ENCODE peak calls at places on chromosomes 1 and 21, in four cellular contexts. One of them, this sample, is unnamed.

GRCh38 chr1:93528416-93528815 is 80.5 kb downstream of the FNBP1L start:
- DNase-seq in K562: no peak
- DNase-seq in H1: no peak
- DNase-seq in HCT116: no peak
- DNase-seq in this sample: no peak

GRCh38 chr1:43617668-43618067 is 32.3 kb upstream of the KDM4A start:
- DNase-seq in K562: no peak
- DNase-seq in H1: no peak
- DNase-seq in HCT116: no peak
- DNase-seq in this sample: no peak

GRCh38 chr1:85629532-85629920 is 49.0 kb downstream of the CCN1 start:
- DNase-seq in K562: no peak
- DNase-seq in H1: no peak
- DNase-seq in HCT116: no peak
- DNase-seq in this sample: peak; percentile 74

GRCh38 chr21:37763298-37763697 is 153.0 kb downstream of the KCNJ6 start:
- DNase-seq in K562: no peak
- DNase-seq in H1: no peak
- DNase-seq in HCT116: no peak
- DNase-seq in this sample: no peak

GRCh38 chr1:224867715-224868114 is 61.8 kb upstream of the DNAH14 start:
- DNase-seq in K562: no peak
- DNase-seq in H1: no peak
- DNase-seq in HCT116: no peak
- DNase-seq in this sample: no peak

GRCh38 chr1:229199261-229199850 is 71.6 kb upstream of the RAB4A start:
- DNase-seq in K562: no peak
- DNase-seq in H1: no peak
- DNase-seq in HCT116: no peak
- DNase-seq in this sample: no peak

GRCh38 chr1:221284028-221284427 is 404.8 kb downstream of the HLX start:
- DNase-seq in K562: no peak
- DNase-seq in H1: no peak
- DNase-seq in HCT116: peak; percentile 15
- DNase-seq in this sample: no peak

GRCh38 chr1:73516458-73516857 is 681.5 kb downstream of the LRRIQ3 start:
- DNase-seq in K562: no peak
- DNase-seq in H1: no peak
- DNase-seq in HCT116: no peak
- DNase-seq in this sample: no peak

GRCh38 chr1:4652631-4653327 is 1.6 kb upstream of the AJAP1 start:
- DNase-seq in K562: peak; percentile 88
- DNase-seq in H1: no peak
- DNase-seq in HCT116: peak; percentile 8
- DNase-seq in this sample: peak; percentile 16

GRCh38 chr1:7584643-7585042 is 186.5 kb upstream of the VAMP3 start:
- DNase-seq in K562: no peak
- DNase-seq in H1: no peak
- DNase-seq in HCT116: no peak
- DNase-seq in this sample: no peak

GRCh38 chr1:157193702-157194391 is 55.7 kb upstream of the ETV3 start:
- DNase-seq in K562: peak; percentile 75
- DNase-seq in H1: peak; percentile 53
- DNase-seq in HCT116: peak; percentile 57
- DNase-seq in this sample: peak; percentile 47

GRCh38 chr1:81387446-81387845 is 413.3 kb upstream of the ADGRL2 start:
- DNase-seq in K562: no peak
- DNase-seq in H1: no peak
- DNase-seq in HCT116: no peak
- DNase-seq in this sample: no peak

GRCh38 chr1:31708324-31708723 is 4.5 kb upstream of the COL16A1 start:
- DNase-seq in K562: no peak
- DNase-seq in H1: no peak
- DNase-seq in HCT116: no peak
- DNase-seq in this sample: no peak
- TF ChIP-seq FOSL1 in K562: no peak
- TF ChIP-seq FOSL1 in H1: no peak
- TF ChIP-seq FOSL1 in HCT116: no peak
- TF ChIP-seq FOSL1 in this sample: no peak

GRCh38 chr21:35127851-35128250 is 78.7 kb upstream of the RUNX1 start:
- DNase-seq in K562: no peak
- DNase-seq in H1: no peak
- DNase-seq in HCT116: no peak
- DNase-seq in this sample: no peak

GRCh38 chr21:35134299-35134698 is 85.2 kb upstream of the RUNX1 start:
- DNase-seq in K562: no peak
- DNase-seq in H1: no peak
- DNase-seq in HCT116: no peak
- DNase-seq in this sample: no peak

GRCh38 chr21:35128526-35128925 is 79.4 kb upstream of the RUNX1 start:
- DNase-seq in K562: no peak
- DNase-seq in H1: no peak
- DNase-seq in HCT116: no peak
- DNase-seq in this sample: no peak
- TF ChIP-seq JUND in K562: no peak
- TF ChIP-seq JUND in H1: no peak
- TF ChIP-seq JUND in HCT116: no peak
- TF ChIP-seq JUND in this sample: no peak

GRCh38 chr1:186708578-186709203 is 28.5 kb upstream of the PTGS2 start:
- DNase-seq in K562: no peak
- DNase-seq in H1: no peak
- DNase-seq in HCT116: no peak
- DNase-seq in this sample: no peak

GRCh38 chr1:186715887-186716809 is 35.9 kb upstream of the PTGS2 start:
- DNase-seq in K562: no peak
- DNase-seq in H1: no peak
- DNase-seq in HCT116: no peak
- DNase-seq in this sample: peak; percentile 2

GRCh38 chr1:186710696-186711095 is 30.5 kb upstream of the PTGS2 start:
- DNase-seq in K562: no peak
- DNase-seq in H1: no peak
- DNase-seq in HCT116: no peak
- DNase-seq in this sample: no peak
- TF ChIP-seq FOSL1 in K562: no peak
- TF ChIP-seq FOSL1 in H1: no peak
- TF ChIP-seq FOSL1 in HCT116: no peak
- TF ChIP-seq FOSL1 in this sample: no peak

DNA sequence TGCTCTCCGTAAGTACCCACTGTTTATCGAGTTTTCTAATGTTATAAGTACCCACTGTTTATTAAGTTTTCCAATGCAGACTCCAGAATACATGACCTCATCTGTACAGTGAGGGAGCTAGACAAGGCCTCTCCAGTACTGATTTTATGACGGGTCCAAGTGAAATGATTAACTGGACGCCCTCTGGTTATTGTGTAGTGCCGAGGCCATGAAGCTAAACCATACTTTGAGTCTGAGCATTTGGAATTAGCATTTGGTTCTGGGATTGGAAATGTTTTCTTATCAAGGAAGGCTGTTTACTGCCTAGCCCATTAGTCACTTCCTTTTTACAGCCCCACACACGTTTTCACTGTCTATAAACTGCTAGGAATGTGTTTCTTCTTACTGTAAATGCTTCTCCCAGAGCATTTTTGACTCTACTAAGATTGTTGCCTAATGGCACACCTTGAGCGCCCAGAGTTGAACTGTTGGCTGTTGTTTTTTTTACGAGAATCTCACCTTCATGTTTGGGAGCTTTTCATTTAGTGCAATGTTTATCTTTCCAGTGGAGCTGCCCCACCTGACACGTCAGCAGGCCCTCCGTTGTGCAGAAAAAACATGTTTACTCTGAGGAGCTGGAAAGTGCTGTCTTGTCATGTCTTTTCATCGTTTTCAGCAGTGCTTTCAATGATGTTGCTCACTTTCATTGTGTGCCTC is 26.9 kb downstream of the SPATA46 start:
- DNase-seq in K562: peak; percentile 41
- DNase-seq in H1: no peak
- DNase-seq in HCT116: peak; percentile 35
- DNase-seq in this sample: no peak
- TF ChIP-seq JUND in K562: peak; percentile 70
- TF ChIP-seq JUND in H1: no peak
- TF ChIP-seq JUND in HCT116: peak; percentile 67
- TF ChIP-seq JUND in this sample: no peak

DNA sequence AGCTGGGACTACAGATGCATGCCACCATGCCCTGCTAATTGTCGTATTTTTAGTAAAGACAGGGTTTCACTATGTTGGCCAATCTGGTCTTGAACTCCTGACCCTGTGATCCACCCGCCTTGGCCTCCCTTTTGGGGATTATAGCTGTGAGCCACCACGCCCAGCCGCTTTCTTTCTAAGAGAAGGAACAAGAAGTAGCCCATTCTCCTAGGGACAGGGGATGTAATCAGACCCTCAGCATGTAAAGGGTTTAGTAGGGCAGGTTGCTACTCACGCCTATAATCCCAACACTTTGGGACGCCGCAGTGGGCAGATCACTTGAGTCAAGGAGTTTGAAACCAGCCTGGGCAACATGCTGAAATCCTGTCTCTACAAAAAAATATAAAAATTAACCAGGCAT is 189.7 kb downstream of the TOMM20 start:
- DNase-seq in K562: no peak
- DNase-seq in H1: no peak
- DNase-seq in HCT116: no peak
- DNase-seq in this sample: no peak
- TF ChIP-seq FOSL1 in K562: no peak
- TF ChIP-seq FOSL1 in H1: no peak
- TF ChIP-seq FOSL1 in HCT116: no peak
- TF ChIP-seq FOSL1 in this sample: no peak

GRCh38 chr1:68322837-68323687 is 90.7 kb upstream of the WLS start:
- DNase-seq in K562: no peak
- DNase-seq in H1: no peak
- DNase-seq in HCT116: peak; percentile 89
- DNase-seq in this sample: no peak
- TF ChIP-seq JUND in K562: no peak
- TF ChIP-seq JUND in H1: no peak
- TF ChIP-seq JUND in HCT116: peak; percentile 79
- TF ChIP-seq JUND in this sample: no peak

GRCh38 chr1:246600579-246600978 is 34.3 kb downstream of the CNST start:
- DNase-seq in K562: no peak
- DNase-seq in H1: no peak
- DNase-seq in HCT116: no peak
- DNase-seq in this sample: no peak
- TF ChIP-seq FOSL1 in K562: no peak
- TF ChIP-seq FOSL1 in H1: no peak
- TF ChIP-seq FOSL1 in HCT116: no peak
- TF ChIP-seq FOSL1 in this sample: no peak

GRCh38 chr1:236292425-236292824 is 10.7 kb upstream of the ERO1B start:
- DNase-seq in K562: no peak
- DNase-seq in H1: no peak
- DNase-seq in HCT116: no peak
- DNase-seq in this sample: no peak
- TF ChIP-seq JUND in K562: no peak
- TF ChIP-seq JUND in H1: no peak
- TF ChIP-seq JUND in HCT116: no peak
- TF ChIP-seq JUND in this sample: no peak

GRCh38 chr1:96923753-96924152 is 202.2 kb downstream of the PTBP2 start:
- DNase-seq in K562: no peak
- DNase-seq in H1: no peak
- DNase-seq in HCT116: no peak
- DNase-seq in this sample: no peak

GRCh38 chr1:96918406-96918805 is 196.8 kb downstream of the PTBP2 start:
- DNase-seq in K562: no peak
- DNase-seq in H1: no peak
- DNase-seq in HCT116: no peak
- DNase-seq in this sample: no peak
- TF ChIP-seq FOSL1 in K562: no peak
- TF ChIP-seq FOSL1 in H1: no peak
- TF ChIP-seq FOSL1 in HCT116: no peak
- TF ChIP-seq FOSL1 in this sample: no peak

DNA sequence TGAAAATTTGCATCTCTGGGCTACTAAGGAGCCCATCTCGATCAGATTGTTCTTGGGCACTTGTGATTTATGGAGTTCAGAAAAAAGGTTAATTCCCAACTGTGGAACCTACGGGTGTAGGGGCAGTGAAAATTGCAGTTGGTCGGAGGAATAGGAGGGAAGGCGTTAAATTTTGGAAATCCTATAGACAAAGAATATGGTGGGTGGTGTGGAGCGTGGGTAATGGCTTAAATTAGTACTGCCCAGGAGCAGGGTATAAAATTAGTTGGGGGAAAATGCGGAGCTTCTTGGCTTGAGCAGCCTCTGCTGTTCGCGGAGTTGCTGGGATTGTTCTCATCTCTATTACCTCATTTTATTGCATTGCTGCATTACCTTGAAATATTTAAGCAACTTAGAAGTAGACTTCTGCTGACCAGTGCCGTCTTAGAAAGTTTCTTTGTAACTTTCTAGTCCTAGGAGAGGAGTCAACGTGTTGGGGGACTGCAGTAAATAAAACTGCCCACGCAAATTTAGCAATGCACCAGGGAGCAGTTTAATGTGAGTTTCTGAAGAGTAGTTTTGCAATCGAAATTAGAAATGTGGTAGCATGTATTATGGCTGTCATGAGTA is 514 bp downstream of the S1PR1 start:
- DNase-seq in K562: no peak
- DNase-seq in H1: no peak
- DNase-seq in HCT116: no peak
- DNase-seq in this sample: no peak
- TF ChIP-seq JUND in K562: no peak
- TF ChIP-seq JUND in H1: no peak
- TF ChIP-seq JUND in HCT116: no peak
- TF ChIP-seq JUND in this sample: no peak

This sample was measured in HepG2.